ENCODE peak calls at places on chromosomes 2 and 18, in seven cellular contexts. One of them, this sample, is unnamed.

GRCh38 chr2:24075259-24075658 is 867 bp downstream of the SF3B6 start:
- DNase-seq in cardiac muscle cell: no peak
- DNase-seq in astrocyte of the spinal cord: no peak
- DNase-seq in A549: no peak
- DNase-seq in PC-9: no peak
- DNase-seq in brain microvascular endothelial cell: no peak
- DNase-seq in cardiac fibroblast: no peak
- DNase-seq in this sample: no peak

GRCh38 chr18:5521000-5521399 is 22.8 kb downstream of the EPB41L3 start:
- DNase-seq in PC-9: no peak
- DNase-seq in brain microvascular endothelial cell: no peak
- DNase-seq in A549: no peak
- DNase-seq in astrocyte of the spinal cord: no peak
- DNase-seq in cardiac fibroblast: no peak
- DNase-seq in cardiac muscle cell: no peak
- DNase-seq in this sample: no peak

GRCh38 chr2:196482119-196483065 is 157.1 kb upstream of the CCDC150 start:
- DNase-seq in cardiac muscle cell: peak
- DNase-seq in PC-9: no peak
- DNase-seq in A549: no peak
- DNase-seq in cardiac fibroblast: peak
- DNase-seq in brain microvascular endothelial cell: peak
- DNase-seq in astrocyte of the spinal cord: peak
- DNase-seq in this sample: no peak

GRCh38 chr2:11569636-11570035 is 35.8 kb downstream of the GREB1 start:
- DNase-seq in astrocyte of the spinal cord: no peak
- DNase-seq in cardiac muscle cell: no peak
- DNase-seq in A549: no peak
- DNase-seq in PC-9: no peak
- DNase-seq in cardiac fibroblast: no peak
- DNase-seq in brain microvascular endothelial cell: no peak
- DNase-seq in this sample: no peak

GRCh38 chr2:137910641-137911040 is 53.6 kb upstream of the HNMT start:
- DNase-seq in cardiac muscle cell: peak
- DNase-seq in PC-9: no peak
- DNase-seq in A549: peak
- DNase-seq in brain microvascular endothelial cell: no peak
- DNase-seq in astrocyte of the spinal cord: peak
- DNase-seq in cardiac fibroblast: peak
- DNase-seq in this sample: no peak

GRCh38 chr2:32611366-32611765 is 16.5 kb upstream of the TTC27 start:
- DNase-seq in A549: no peak
- DNase-seq in astrocyte of the spinal cord: no peak
- DNase-seq in cardiac muscle cell: no peak
- DNase-seq in cardiac fibroblast: no peak
- DNase-seq in PC-9: no peak
- DNase-seq in brain microvascular endothelial cell: no peak
- DNase-seq in this sample: no peak

GRCh38 chr2:111053266-111053665 is 67.4 kb upstream of the BCL2L11 start:
- DNase-seq in A549: no peak
- DNase-seq in cardiac muscle cell: no peak
- DNase-seq in astrocyte of the spinal cord: no peak
- DNase-seq in PC-9: no peak
- DNase-seq in cardiac fibroblast: no peak
- DNase-seq in brain microvascular endothelial cell: no peak
- DNase-seq in this sample: no peak

GRCh38 chr2:203451686-203452085 is 83.4 kb downstream of the RAPH1 start:
- DNase-seq in astrocyte of the spinal cord: no peak
- DNase-seq in PC-9: no peak
- DNase-seq in cardiac fibroblast: peak
- DNase-seq in cardiac muscle cell: peak
- DNase-seq in brain microvascular endothelial cell: no peak
- DNase-seq in A549: no peak
- DNase-seq in this sample: no peak

GRCh38 chr2:501130-501529 is 176.1 kb downstream of the TMEM18 start:
- DNase-seq in cardiac muscle cell: no peak
- DNase-seq in A549: peak
- DNase-seq in astrocyte of the spinal cord: no peak
- DNase-seq in brain microvascular endothelial cell: peak
- DNase-seq in cardiac fibroblast: no peak
- DNase-seq in PC-9: no peak
- DNase-seq in this sample: no peak

GRCh38 chr18:12271376-12272235 is 17.4 kb downstream of the CIDEA start:
- DNase-seq in astrocyte of the spinal cord: peak
- DNase-seq in A549: peak
- DNase-seq in PC-9: peak
- DNase-seq in cardiac muscle cell: peak
- DNase-seq in cardiac fibroblast: peak
- DNase-seq in brain microvascular endothelial cell: peak
- DNase-seq in this sample: no peak

GRCh38 chr2:11984556-11985158 is 238.2 kb downstream of the LPIN1 start:
- DNase-seq in A549: no peak
- DNase-seq in cardiac muscle cell: no peak
- DNase-seq in cardiac fibroblast: no peak
- DNase-seq in astrocyte of the spinal cord: no peak
- DNase-seq in brain microvascular endothelial cell: no peak
- DNase-seq in PC-9: no peak
- DNase-seq in this sample: no peak

GRCh38 chr18:78767648-78768071 is 212.0 kb upstream of the SALL3 start:
- DNase-seq in brain microvascular endothelial cell: no peak
- DNase-seq in astrocyte of the spinal cord: no peak
- DNase-seq in cardiac fibroblast: no peak
- DNase-seq in cardiac muscle cell: no peak
- DNase-seq in A549: no peak
- DNase-seq in PC-9: no peak
- DNase-seq in this sample: no peak

GRCh38 chr2:104033399-104033798 is 820.5 kb upstream of the POU3F3 start:
- DNase-seq in cardiac muscle cell: no peak
- DNase-seq in PC-9: no peak
- DNase-seq in A549: peak
- DNase-seq in cardiac fibroblast: no peak
- DNase-seq in astrocyte of the spinal cord: peak
- DNase-seq in brain microvascular endothelial cell: no peak
- DNase-seq in this sample: no peak

GRCh38 chr18:62612721-62613120 is 89.9 kb downstream of the ZCCHC2 start:
- DNase-seq in PC-9: no peak
- DNase-seq in cardiac muscle cell: no peak
- DNase-seq in cardiac fibroblast: no peak
- DNase-seq in A549: no peak
- DNase-seq in brain microvascular endothelial cell: no peak
- DNase-seq in astrocyte of the spinal cord: no peak
- DNase-seq in this sample: no peak

GRCh38 chr18:48667276-48668254 is 128.7 kb downstream of the CTIF start:
- DNase-seq in A549: peak
- DNase-seq in PC-9: no peak
- DNase-seq in cardiac muscle cell: no peak
- DNase-seq in cardiac fibroblast: no peak
- DNase-seq in astrocyte of the spinal cord: peak
- DNase-seq in brain microvascular endothelial cell: no peak
- DNase-seq in this sample: no peak

GRCh38 chr2:240840435-240841060 is 20.5 kb upstream of the KIF1A start:
- DNase-seq in cardiac fibroblast: peak
- DNase-seq in A549: peak
- DNase-seq in brain microvascular endothelial cell: peak
- DNase-seq in astrocyte of the spinal cord: peak
- DNase-seq in PC-9: peak
- DNase-seq in cardiac muscle cell: peak
- DNase-seq in this sample: no peak

GRCh38 chr2:67854798-67855197 is 208.0 kb downstream of the C1D start:
- DNase-seq in PC-9: no peak
- DNase-seq in brain microvascular endothelial cell: no peak
- DNase-seq in cardiac fibroblast: no peak
- DNase-seq in A549: no peak
- DNase-seq in cardiac muscle cell: no peak
- DNase-seq in astrocyte of the spinal cord: no peak
- DNase-seq in this sample: no peak
- TF ChIP-seq CTCF in PC-9: no peak
- TF ChIP-seq CTCF in brain microvascular endothelial cell: no peak
- TF ChIP-seq CTCF in cardiac fibroblast: no peak
- TF ChIP-seq CTCF in A549: no peak
- TF ChIP-seq CTCF in cardiac muscle cell: no peak
- TF ChIP-seq CTCF in astrocyte of the spinal cord: no peak
- TF ChIP-seq CTCF in this sample: peak

DNA sequence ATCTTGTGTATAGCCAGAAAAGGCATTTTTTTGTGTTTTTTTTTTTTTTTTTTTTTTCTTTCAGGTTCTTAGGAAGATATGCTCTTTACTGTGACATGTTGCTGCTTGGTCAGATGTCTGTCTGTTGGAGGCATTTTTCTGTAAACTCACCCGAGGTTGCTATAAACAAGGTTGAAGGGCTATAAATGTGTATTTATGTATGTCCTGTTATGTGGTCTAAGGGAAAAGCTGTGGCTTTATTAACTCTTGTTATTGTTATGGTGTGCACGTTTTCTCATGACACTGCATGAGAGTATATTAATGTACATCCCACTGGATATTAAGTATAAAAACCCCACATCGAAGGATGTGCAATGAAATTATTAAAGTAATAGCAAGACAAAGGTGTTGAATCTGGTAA is 102.0 kb downstream of the ZNF532 start:
- DNase-seq in PC-9: no peak
- DNase-seq in astrocyte of the spinal cord: no peak
- DNase-seq in A549: no peak
- DNase-seq in cardiac muscle cell: no peak
- DNase-seq in brain microvascular endothelial cell: no peak
- DNase-seq in cardiac fibroblast: no peak
- DNase-seq in this sample: no peak
- H3K4me3 ChIP-seq in PC-9: no peak
- H3K4me3 ChIP-seq in astrocyte of the spinal cord: no peak
- H3K4me3 ChIP-seq in A549: no peak
- H3K4me3 ChIP-seq in cardiac muscle cell: no peak
- H3K4me3 ChIP-seq in brain microvascular endothelial cell: no peak
- H3K4me3 ChIP-seq in cardiac fibroblast: no peak
- H3K4me3 ChIP-seq in this sample: no peak

GRCh38 chr2:66432801-66433694 is 1.9 kb upstream of the MEIS1 start:
- DNase-seq in cardiac muscle cell: peak
- DNase-seq in PC-9: peak
- DNase-seq in astrocyte of the spinal cord: peak
- DNase-seq in brain microvascular endothelial cell: peak
- DNase-seq in cardiac fibroblast: peak
- DNase-seq in A549: peak
- DNase-seq in this sample: peak
- TF ChIP-seq CTCF in cardiac muscle cell: no peak
- TF ChIP-seq CTCF in PC-9: no peak
- TF ChIP-seq CTCF in astrocyte of the spinal cord: no peak
- TF ChIP-seq CTCF in brain microvascular endothelial cell: no peak
- TF ChIP-seq CTCF in cardiac fibroblast: no peak
- TF ChIP-seq CTCF in A549: no peak
- TF ChIP-seq CTCF in this sample: no peak

GRCh38 chr2:157786663-157787363 is 89.3 kb downstream of the ACVR1 start:
- DNase-seq in brain microvascular endothelial cell: no peak
- DNase-seq in PC-9: no peak
- DNase-seq in cardiac muscle cell: no peak
- DNase-seq in astrocyte of the spinal cord: no peak
- DNase-seq in cardiac fibroblast: peak
- DNase-seq in A549: no peak
- DNase-seq in this sample: no peak

GRCh38 chr2:157785200-157785599 is 90.9 kb downstream of the ACVR1 start:
- DNase-seq in PC-9: no peak
- DNase-seq in brain microvascular endothelial cell: no peak
- DNase-seq in A549: peak
- DNase-seq in cardiac fibroblast: peak
- DNase-seq in astrocyte of the spinal cord: no peak
- DNase-seq in cardiac muscle cell: peak
- DNase-seq in this sample: peak

GRCh38 chr2:157784823-157785175 is 91.3 kb downstream of the ACVR1 start:
- DNase-seq in cardiac fibroblast: no peak
- DNase-seq in PC-9: no peak
- DNase-seq in astrocyte of the spinal cord: no peak
- DNase-seq in brain microvascular endothelial cell: no peak
- DNase-seq in cardiac muscle cell: no peak
- DNase-seq in A549: no peak
- DNase-seq in this sample: no peak

GRCh38 chr2:157787364-157787938 is 88.7 kb downstream of the ACVR1 start:
- DNase-seq in cardiac muscle cell: no peak
- DNase-seq in cardiac fibroblast: no peak
- DNase-seq in brain microvascular endothelial cell: no peak
- DNase-seq in astrocyte of the spinal cord: no peak
- DNase-seq in A549: no peak
- DNase-seq in PC-9: no peak
- DNase-seq in this sample: no peak

GRCh38 chr2:157785866-157786662 is 90.1 kb downstream of the ACVR1 start:
- DNase-seq in brain microvascular endothelial cell: no peak
- DNase-seq in cardiac fibroblast: no peak
- DNase-seq in cardiac muscle cell: no peak
- DNase-seq in PC-9: no peak
- DNase-seq in astrocyte of the spinal cord: peak
- DNase-seq in A549: no peak
- DNase-seq in this sample: peak
- H3K4me3 ChIP-seq in brain microvascular endothelial cell: no peak
- H3K4me3 ChIP-seq in cardiac fibroblast: no peak
- H3K4me3 ChIP-seq in cardiac muscle cell: no peak
- H3K4me3 ChIP-seq in PC-9: no peak
- H3K4me3 ChIP-seq in astrocyte of the spinal cord: no peak
- H3K4me3 ChIP-seq in A549: no peak
- H3K4me3 ChIP-seq in this sample: no peak

GRCh38 chr2:222052934-222053367 is 245.8 kb downstream of the PAX3 start:
- DNase-seq in brain microvascular endothelial cell: no peak
- DNase-seq in PC-9: no peak
- DNase-seq in cardiac muscle cell: no peak
- DNase-seq in cardiac fibroblast: no peak
- DNase-seq in A549: peak
- DNase-seq in astrocyte of the spinal cord: no peak
- DNase-seq in this sample: no peak
- TF ChIP-seq CTCF in brain microvascular endothelial cell: peak
- TF ChIP-seq CTCF in PC-9: peak
- TF ChIP-seq CTCF in cardiac muscle cell: peak
- TF ChIP-seq CTCF in cardiac fibroblast: no peak
- TF ChIP-seq CTCF in A549: no peak
- TF ChIP-seq CTCF in astrocyte of the spinal cord: peak
- TF ChIP-seq CTCF in this sample: peak

GRCh38 chr2:218401834-218402370 is 2.2 kb downstream of the CTDSP1 start:
- DNase-seq in A549: no peak
- DNase-seq in PC-9: no peak
- DNase-seq in brain microvascular endothelial cell: no peak
- DNase-seq in cardiac fibroblast: no peak
- DNase-seq in astrocyte of the spinal cord: no peak
- DNase-seq in cardiac muscle cell: no peak
- DNase-seq in this sample: no peak
- H3K4me3 ChIP-seq in A549: no peak
- H3K4me3 ChIP-seq in PC-9: no peak
- H3K4me3 ChIP-seq in brain microvascular endothelial cell: no peak
- H3K4me3 ChIP-seq in cardiac fibroblast: peak
- H3K4me3 ChIP-seq in astrocyte of the spinal cord: peak
- H3K4me3 ChIP-seq in cardiac muscle cell: no peak
- H3K4me3 ChIP-seq in this sample: no peak

GRCh38 chr2:96213379-96213778 is 4.8 kb upstream of the STARD7 start:
- DNase-seq in cardiac fibroblast: no peak
- DNase-seq in brain microvascular endothelial cell: no peak
- DNase-seq in cardiac muscle cell: no peak
- DNase-seq in astrocyte of the spinal cord: no peak
- DNase-seq in A549: no peak
- DNase-seq in PC-9: no peak
- DNase-seq in this sample: no peak
- TF ChIP-seq CTCF in cardiac fibroblast: no peak
- TF ChIP-seq CTCF in brain microvascular endothelial cell: no peak
- TF ChIP-seq CTCF in cardiac muscle cell: no peak
- TF ChIP-seq CTCF in astrocyte of the spinal cord: no peak
- TF ChIP-seq CTCF in A549: no peak
- TF ChIP-seq CTCF in PC-9: no peak
- TF ChIP-seq CTCF in this sample: no peak